ENCODE peak calls at places on chromosomes 12 and 14, in four cellular contexts. One of them, this sample, is unnamed.

GRCh38 chr14:96177766-96178377 is 26.8 kb upstream of the BDKRB2 start:
- DNase-seq in IMR-90: no peak
- DNase-seq in suprapubic skin: no peak
- DNase-seq in adrenal gland: no peak
- DNase-seq in this sample: no peak

GRCh38 chr12:1346126-1346525 is 248.3 kb downstream of the FBXL14 start:
- DNase-seq in IMR-90: peak; percentile 62
- DNase-seq in suprapubic skin: no peak
- DNase-seq in adrenal gland: no peak
- DNase-seq in this sample: no peak

GRCh38 chr12:50901685-50902113 is 50.6 kb upstream of the HIGD1C start:
- DNase-seq in IMR-90: no peak
- DNase-seq in suprapubic skin: no peak
- DNase-seq in adrenal gland: no peak
- DNase-seq in this sample: no peak

GRCh38 chr12:95648990-95649791 is 97.9 kb upstream of the USP44 start:
- DNase-seq in IMR-90: peak; percentile 62
- DNase-seq in suprapubic skin: no peak
- DNase-seq in adrenal gland: no peak
- DNase-seq in this sample: no peak

GRCh38 chr14:106883218-106883692 is 1356.9 kb downstream of the TMEM121 start:
- DNase-seq in IMR-90: no peak
- DNase-seq in suprapubic skin: no peak
- DNase-seq in adrenal gland: no peak
- DNase-seq in this sample: no peak

GRCh38 chr14:100781952-100782351 is 44.0 kb upstream of the MEG3 start:
- DNase-seq in IMR-90: no peak
- DNase-seq in suprapubic skin: peak; percentile 18
- DNase-seq in adrenal gland: no peak
- DNase-seq in this sample: no peak

GRCh38 chr14:64733321-64733720 is 29.1 kb downstream of the PLEKHG3 start:
- DNase-seq in IMR-90: no peak
- DNase-seq in suprapubic skin: no peak
- DNase-seq in adrenal gland: no peak
- DNase-seq in this sample: no peak

GRCh38 chr14:76775695-76776305 is 14.5 kb downstream of the VASH1 start:
- DNase-seq in IMR-90: no peak
- DNase-seq in suprapubic skin: no peak
- DNase-seq in adrenal gland: no peak
- DNase-seq in this sample: no peak

GRCh38 chr12:2295941-2296461 is 243.2 kb downstream of the CACNA1C start:
- DNase-seq in IMR-90: peak; percentile 89
- DNase-seq in suprapubic skin: no peak
- DNase-seq in adrenal gland: no peak
- DNase-seq in this sample: no peak

GRCh38 chr12:77625441-77625840 is 205.3 kb upstream of the NAV3 start:
- DNase-seq in IMR-90: peak; percentile 91
- DNase-seq in suprapubic skin: no peak
- DNase-seq in adrenal gland: no peak
- DNase-seq in this sample: no peak

GRCh38 chr12:48788852-48789775 is at the start of gene ADCY6:
- DNase-seq in IMR-90: peak; percentile 70
- DNase-seq in suprapubic skin: peak; percentile 87
- DNase-seq in adrenal gland: peak; percentile 78
- DNase-seq in this sample: peak; percentile 87

GRCh38 chr12:108196921-108197320 is 67.8 kb downstream of the WSCD2 start:
- DNase-seq in IMR-90: no peak
- DNase-seq in suprapubic skin: no peak
- DNase-seq in adrenal gland: no peak
- DNase-seq in this sample: no peak

GRCh38 chr12:98725481-98726247 is 80.6 kb downstream of the APAF1 start:
- DNase-seq in IMR-90: peak; percentile 80
- DNase-seq in suprapubic skin: no peak
- DNase-seq in adrenal gland: peak; percentile 68
- DNase-seq in this sample: no peak

GRCh38 chr14:33343016-33343415 is 404.3 kb downstream of the NPAS3 start:
- DNase-seq in IMR-90: no peak
- DNase-seq in suprapubic skin: no peak
- DNase-seq in adrenal gland: no peak
- DNase-seq in this sample: no peak

GRCh38 chr12:64178122-64178521 is 44.0 kb downstream of the KICS2 start:
- DNase-seq in IMR-90: peak; percentile 96
- DNase-seq in suprapubic skin: no peak
- DNase-seq in adrenal gland: no peak
- DNase-seq in this sample: no peak

GRCh38 chr12:111122458-111122878 is 202.1 kb upstream of the MYL2 start:
- DNase-seq in IMR-90: no peak
- DNase-seq in suprapubic skin: no peak
- DNase-seq in adrenal gland: no peak
- DNase-seq in this sample: no peak

GRCh38 chr14:98935921-98936320 is 336.1 kb downstream of the BCL11B start:
- DNase-seq in IMR-90: no peak
- DNase-seq in suprapubic skin: peak; percentile 30
- DNase-seq in adrenal gland: no peak
- DNase-seq in this sample: no peak

GRCh38 chr12:65896743-65897142 is 72.5 kb downstream of the HMGA2 start:
- DNase-seq in IMR-90: no peak
- DNase-seq in suprapubic skin: no peak
- DNase-seq in adrenal gland: no peak
- DNase-seq in this sample: no peak

GRCh38 chr12:13171921-13172859 is 24.3 kb upstream of the EMP1 start:
- DNase-seq in IMR-90: no peak
- DNase-seq in suprapubic skin: peak; percentile 84
- DNase-seq in adrenal gland: peak; percentile 46
- DNase-seq in this sample: no peak

GRCh38 chr14:24151404-24152080 is 4.2 kb downstream of the RNF31 start:
- DNase-seq in IMR-90: no peak
- DNase-seq in suprapubic skin: no peak
- DNase-seq in adrenal gland: no peak
- DNase-seq in this sample: no peak

GRCh38 chr14:59275668-59276067 is 87.2 kb downstream of the DAAM1 start:
- DNase-seq in IMR-90: peak; percentile 93
- DNase-seq in suprapubic skin: no peak
- DNase-seq in adrenal gland: no peak
- DNase-seq in this sample: no peak
- H3K4me1 ChIP-seq in IMR-90: peaks cover 12% of the 10 kb centered on the region
- H3K4me1 ChIP-seq in suprapubic skin: peaks cover 46% of the 10 kb centered on the region
- H3K4me1 ChIP-seq in adrenal gland: peaks cover 37% of the 10 kb centered on the region
- H3K4me1 ChIP-seq in this sample: no peaks in the 10 kb centered on the region

GRCh38 chr12:54285150-54286041 is 4.9 kb downstream of the HNRNPA1 start:
- DNase-seq in IMR-90: no peak
- DNase-seq in suprapubic skin: no peak
- DNase-seq in adrenal gland: no peak
- DNase-seq in this sample: no peak

GRCh38 chr12:54282949-54283593 is 2.5 kb downstream of the HNRNPA1 start:
- DNase-seq in IMR-90: no peak
- DNase-seq in suprapubic skin: no peak
- DNase-seq in adrenal gland: peak; percentile 32
- DNase-seq in this sample: no peak

GRCh38 chr12:54280401-54281260 is at the start of gene HNRNPA1:
- DNase-seq in IMR-90: peak; percentile 100
- DNase-seq in suprapubic skin: peak; percentile 99
- DNase-seq in adrenal gland: peak; percentile 99
- DNase-seq in this sample: peak; percentile 96

GRCh38 chr12:54287316-54288157 is 7.0 kb downstream of the HNRNPA1 start:
- DNase-seq in IMR-90: no peak
- DNase-seq in suprapubic skin: no peak
- DNase-seq in adrenal gland: no peak
- DNase-seq in this sample: no peak

GRCh38 chr12:54286042-54286931 is 5.8 kb downstream of the HNRNPA1 start:
- DNase-seq in IMR-90: no peak
- DNase-seq in suprapubic skin: no peak
- DNase-seq in adrenal gland: no peak
- DNase-seq in this sample: no peak
- H3K4me3 ChIP-seq in IMR-90: no peak overlapping the region
- H3K4me3 ChIP-seq in suprapubic skin: no peak overlapping the region
- H3K4me3 ChIP-seq in adrenal gland: no peak overlapping the region
- H3K4me3 ChIP-seq in this sample: no peak overlapping the region

GRCh38 chr12:14554281-14555008 is 13.2 kb downstream of the PLBD1 start:
- DNase-seq in IMR-90: no peak
- DNase-seq in suprapubic skin: peak; percentile 86
- DNase-seq in adrenal gland: peak; percentile 63
- DNase-seq in this sample: peak; percentile 92
- TF ChIP-seq POLR2A in IMR-90: no peak
- TF ChIP-seq POLR2A in suprapubic skin: no peak
- TF ChIP-seq POLR2A in adrenal gland: no peak
- TF ChIP-seq POLR2A in this sample: no peak

DNA sequence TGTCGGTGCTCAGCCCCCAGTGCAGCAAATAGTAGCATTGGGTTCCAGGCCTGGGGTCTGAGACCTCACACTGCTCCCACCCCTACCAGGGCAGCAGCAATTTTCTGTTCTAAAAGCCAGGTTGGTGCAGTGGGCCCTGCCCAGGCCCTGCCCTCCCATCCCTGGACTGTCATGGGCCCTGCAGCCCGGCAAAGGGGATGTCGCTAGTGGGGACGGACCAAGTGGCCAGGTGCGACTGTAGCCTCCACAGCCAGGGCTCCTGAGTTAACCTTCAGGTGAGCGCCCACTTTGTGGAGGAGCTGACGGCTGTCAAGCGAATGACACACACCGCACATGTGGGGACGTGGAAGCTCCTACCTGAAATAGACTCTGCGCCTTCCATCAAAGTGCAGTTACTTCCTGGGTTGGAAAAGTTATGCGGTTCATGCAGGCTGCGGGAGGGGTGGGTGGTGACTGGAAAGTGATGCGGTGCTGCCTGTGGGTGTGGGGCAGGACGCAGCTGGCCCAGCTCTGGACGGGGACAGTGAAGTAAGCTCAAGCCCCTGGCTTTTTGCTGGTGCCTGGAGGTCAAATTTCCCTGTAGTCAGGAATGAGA is 1.5 kb downstream of the INF2 start:
- DNase-seq in IMR-90: no peak
- DNase-seq in suprapubic skin: no peak
- DNase-seq in adrenal gland: no peak
- DNase-seq in this sample: no peak
- H3K4me1 ChIP-seq in IMR-90: peaks cover 43% of the 10 kb centered on the region
- H3K4me1 ChIP-seq in suprapubic skin: peaks cover 94% of the 10 kb centered on the region
- H3K4me1 ChIP-seq in adrenal gland: peaks cover 74% of the 10 kb centered on the region
- H3K4me1 ChIP-seq in this sample: peaks cover 93% of the 10 kb centered on the region

DNA sequence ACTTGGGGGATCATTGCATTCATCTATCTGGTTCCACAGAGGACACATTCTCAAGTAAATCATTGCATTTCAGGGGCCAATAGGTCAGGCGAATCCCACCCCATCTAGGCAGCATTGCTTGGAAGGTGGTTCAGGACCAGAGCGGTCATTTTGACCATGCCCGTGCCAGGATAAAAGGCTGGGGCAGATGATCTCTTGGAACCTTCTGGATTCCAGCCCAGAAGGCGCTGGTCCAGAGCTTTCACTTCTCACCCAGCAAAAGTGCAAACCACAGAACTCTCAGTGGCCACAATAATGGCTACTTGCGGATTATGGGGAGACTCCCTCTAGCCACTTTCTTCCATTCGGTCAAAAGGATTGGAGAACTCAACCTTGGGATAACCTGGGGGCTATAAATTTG is 595 bp upstream of the KRT85 start:
- DNase-seq in IMR-90: no peak
- DNase-seq in suprapubic skin: no peak
- DNase-seq in adrenal gland: no peak
- DNase-seq in this sample: no peak
- H3K4me3 ChIP-seq in IMR-90: no peak overlapping the region
- H3K4me3 ChIP-seq in suprapubic skin: no peak overlapping the region
- H3K4me3 ChIP-seq in adrenal gland: no peak overlapping the region
- H3K4me3 ChIP-seq in this sample: no peak overlapping the region

DNA sequence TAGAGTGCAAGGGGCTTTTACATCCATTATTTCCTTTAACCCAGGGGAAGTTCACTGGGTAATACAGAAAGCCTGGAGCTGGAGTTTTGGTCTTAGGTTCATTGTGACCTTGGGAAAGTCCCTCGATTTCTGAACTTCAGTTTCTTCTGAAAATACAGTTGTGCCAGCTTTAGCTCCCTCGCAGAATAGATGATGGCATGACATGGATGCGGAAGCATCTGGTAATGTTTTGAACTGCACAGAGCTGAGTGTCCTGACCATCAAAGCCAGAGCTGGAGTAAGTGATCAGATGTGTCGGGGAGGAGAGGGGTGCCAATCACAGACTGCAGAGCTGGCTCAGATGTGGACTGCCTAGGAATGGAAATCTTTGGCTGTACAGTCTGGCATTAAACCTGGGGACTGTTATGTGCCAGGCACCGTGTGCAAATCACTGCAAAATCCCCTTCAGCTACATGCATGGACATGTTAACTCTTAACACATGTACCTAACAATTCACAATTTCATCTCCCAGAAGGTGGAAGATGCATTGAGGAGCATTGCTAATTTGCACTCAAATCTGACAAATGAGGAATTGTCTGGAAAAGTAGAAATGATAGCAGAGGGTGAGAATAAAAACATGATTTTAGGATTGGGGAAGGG is 180.9 kb downstream of the ETV6 start:
- DNase-seq in IMR-90: no peak
- DNase-seq in suprapubic skin: no peak
- DNase-seq in adrenal gland: no peak
- DNase-seq in this sample: no peak
- TF ChIP-seq POLR2A in IMR-90: no peak
- TF ChIP-seq POLR2A in suprapubic skin: no peak
- TF ChIP-seq POLR2A in adrenal gland: no peak
- TF ChIP-seq POLR2A in this sample: no peak

GRCh38 chr12:124369055-124369900 is 74.4 kb downstream of the RFLNA start:
- DNase-seq in IMR-90: peak; percentile 92
- DNase-seq in suprapubic skin: peak; percentile 91
- DNase-seq in adrenal gland: peak; percentile 97
- DNase-seq in this sample: peak; percentile 96
- H3K4me1 ChIP-seq in IMR-90: peaks cover 21% of the 10 kb centered on the region
- H3K4me1 ChIP-seq in suprapubic skin: peaks cover 58% of the 10 kb centered on the region
- H3K4me1 ChIP-seq in adrenal gland: peaks cover 63% of the 10 kb centered on the region
- H3K4me1 ChIP-seq in this sample: peaks cover 80% of the 10 kb centered on the region

GRCh38 chr14:37592288-37593274 is 2.5 kb downstream of the FOXA1 start:
- DNase-seq in IMR-90: no peak
- DNase-seq in suprapubic skin: no peak
- DNase-seq in adrenal gland: no peak
- DNase-seq in this sample: no peak
- H3K4me3 ChIP-seq in IMR-90: no peak overlapping the region
- H3K4me3 ChIP-seq in suprapubic skin: no peak overlapping the region
- H3K4me3 ChIP-seq in adrenal gland: no peak overlapping the region
- H3K4me3 ChIP-seq in this sample: peak overlapping the region; percentile 67